ENCODE peak calls at places on chromosomes 5 and 9, in five cellular contexts. One of them, this sample, is unnamed.
A peak's percentile ranks its signal among the peaks of the same experiment; 100 is the strongest.

GRCh38 chr5:95285406-95285761 is 490 bp upstream of the MCTP1 start:
- DNase-seq in HepG2: no peak
- DNase-seq in K562: no peak
- DNase-seq in GM12878: no peak
- DNase-seq in H1: no peak
- DNase-seq in this sample: peak; percentile 45

GRCh38 chr5:159928122-159928960 is 12.1 kb downstream of the ADRA1B start:
- DNase-seq in H1: no peak
- DNase-seq in HepG2: no peak
- DNase-seq in K562: no peak
- DNase-seq in GM12878: no peak
- DNase-seq in this sample: peak; percentile 17

GRCh38 chr9:86660146-86660545 is 287.2 kb downstream of the GAS1 start:
- DNase-seq in GM12878: no peak
- DNase-seq in K562: no peak
- DNase-seq in HepG2: no peak
- DNase-seq in H1: no peak
- DNase-seq in this sample: no peak

GRCh38 chr5:127804886-127805426 is 101.8 kb downstream of the CCDC192 start:
- DNase-seq in HepG2: no peak
- DNase-seq in H1: no peak
- DNase-seq in GM12878: no peak
- DNase-seq in K562: no peak
- DNase-seq in this sample: no peak

GRCh38 chr5:95384485-95385213 is 6.5 kb upstream of the FAM81B start:
- DNase-seq in H1: no peak
- DNase-seq in K562: no peak
- DNase-seq in HepG2: no peak
- DNase-seq in GM12878: no peak
- DNase-seq in this sample: no peak

GRCh38 chr5:126492939-126493338 is 69.7 kb downstream of the GRAMD2B start:
- DNase-seq in H1: no peak
- DNase-seq in K562: no peak
- DNase-seq in GM12878: no peak
- DNase-seq in HepG2: peak; percentile 35
- DNase-seq in this sample: peak; percentile 47

GRCh38 chr5:171115519-171115918 is 193.5 kb upstream of the TLX3 start:
- DNase-seq in HepG2: no peak
- DNase-seq in GM12878: no peak
- DNase-seq in H1: no peak
- DNase-seq in K562: no peak
- DNase-seq in this sample: no peak

GRCh38 chr5:139308797-139309196 is 15.3 kb downstream of the MATR3 start:
- DNase-seq in H1: no peak
- DNase-seq in GM12878: no peak
- DNase-seq in K562: no peak
- DNase-seq in HepG2: no peak
- DNase-seq in this sample: no peak

GRCh38 chr5:68171101-68171558 is 44.4 kb upstream of the PIK3R1 start:
- DNase-seq in GM12878: no peak
- DNase-seq in HepG2: no peak
- DNase-seq in K562: no peak
- DNase-seq in H1: no peak
- DNase-seq in this sample: no peak

GRCh38 chr5:177605078-177605477 is 5.1 kb downstream of the B4GALT7 start:
- DNase-seq in GM12878: no peak
- DNase-seq in HepG2: no peak
- DNase-seq in H1: no peak
- DNase-seq in K562: no peak
- DNase-seq in this sample: no peak

GRCh38 chr5:177602458-177602830 is 2.5 kb downstream of the B4GALT7 start:
- DNase-seq in HepG2: no peak
- DNase-seq in K562: no peak
- DNase-seq in GM12878: no peak
- DNase-seq in H1: no peak
- DNase-seq in this sample: no peak

GRCh38 chr5:177604656-177605055 is 4.7 kb downstream of the B4GALT7 start:
- DNase-seq in H1: no peak
- DNase-seq in HepG2: no peak
- DNase-seq in K562: no peak
- DNase-seq in GM12878: no peak
- DNase-seq in this sample: no peak

GRCh38 chr5:177604116-177604521 is 4.2 kb downstream of the B4GALT7 start:
- DNase-seq in K562: no peak
- DNase-seq in H1: no peak
- DNase-seq in HepG2: no peak
- DNase-seq in GM12878: no peak
- DNase-seq in this sample: no peak

DNA sequence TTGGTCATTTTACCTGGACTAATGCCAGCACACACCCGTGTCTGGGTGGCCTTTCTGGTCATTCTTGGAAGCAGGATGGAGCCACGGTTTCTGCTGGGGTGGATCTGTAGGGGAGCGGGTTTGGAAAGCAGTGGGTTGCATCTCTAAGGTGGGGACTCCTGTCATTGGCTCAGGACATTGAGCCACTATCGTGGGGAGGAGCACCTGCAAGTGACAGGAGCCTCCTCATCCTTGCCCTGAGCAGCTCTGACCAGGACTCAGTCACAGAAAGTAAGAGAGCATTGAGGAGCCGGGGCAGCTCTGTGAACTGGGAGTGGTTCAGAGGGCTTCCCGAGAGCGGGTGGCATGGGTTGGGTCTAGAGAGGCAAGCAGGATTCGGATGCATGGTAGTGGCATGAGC is 3.7 kb downstream of the B4GALT7 start:
- DNase-seq in K562: no peak
- DNase-seq in H1: no peak
- DNase-seq in GM12878: no peak
- DNase-seq in HepG2: no peak
- DNase-seq in this sample: no peak
- TF ChIP-seq CREB1 in K562: no peak
- TF ChIP-seq CREB1 in H1: no peak
- TF ChIP-seq CREB1 in GM12878: no peak
- TF ChIP-seq CREB1 in HepG2: no peak
- TF ChIP-seq CREB1 in this sample: no peak

GRCh38 chr9:91502913-91503649 is 79.4 kb upstream of the NFIL3 start:
- DNase-seq in K562: no peak
- DNase-seq in GM12878: no peak
- DNase-seq in HepG2: no peak
- DNase-seq in H1: no peak
- DNase-seq in this sample: no peak

GRCh38 chr9:91500509-91501011 is 76.9 kb upstream of the NFIL3 start:
- DNase-seq in K562: peak; percentile 44
- DNase-seq in HepG2: no peak
- DNase-seq in GM12878: no peak
- DNase-seq in H1: no peak
- DNase-seq in this sample: no peak

GRCh38 chr9:91502475-91502874 is 78.8 kb upstream of the NFIL3 start:
- DNase-seq in K562: no peak
- DNase-seq in GM12878: no peak
- DNase-seq in H1: no peak
- DNase-seq in HepG2: no peak
- DNase-seq in this sample: no peak

DNA sequence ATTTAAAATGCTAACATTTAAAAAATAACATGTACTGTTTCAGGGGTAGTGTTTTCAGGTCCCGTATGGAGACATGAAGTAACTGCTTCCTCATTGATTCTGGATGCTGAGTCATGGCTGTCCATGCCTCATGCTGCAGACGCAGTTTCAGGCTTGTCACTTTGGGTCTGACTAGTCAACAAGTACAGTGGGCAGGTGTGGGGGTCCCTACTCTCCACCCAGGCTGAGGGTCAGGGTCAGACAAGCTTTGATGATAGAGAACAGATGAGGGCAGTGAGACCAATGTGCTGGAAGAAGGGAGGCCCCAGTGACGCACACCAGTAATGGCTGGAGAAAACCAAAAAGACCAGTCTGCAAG is 80.0 kb upstream of the NFIL3 start:
- DNase-seq in H1: no peak
- DNase-seq in K562: no peak
- DNase-seq in GM12878: no peak
- DNase-seq in HepG2: no peak
- DNase-seq in this sample: no peak
- H3K27ac ChIP-seq in H1: no peak overlapping the region
- H3K27ac ChIP-seq in K562: no peak overlapping the region
- H3K27ac ChIP-seq in GM12878: no peak overlapping the region
- H3K27ac ChIP-seq in HepG2: no peak overlapping the region
- H3K27ac ChIP-seq in this sample: no peak overlapping the region

GRCh38 chr5:169142264-169142970 is 158.5 kb downstream of the SLIT3 start:
- DNase-seq in GM12878: no peak
- DNase-seq in K562: no peak
- DNase-seq in HepG2: no peak
- DNase-seq in H1: no peak
- DNase-seq in this sample: no peak

GRCh38 chr5:169139381-169140125 is 161.4 kb downstream of the SLIT3 start:
- DNase-seq in GM12878: no peak
- DNase-seq in HepG2: no peak
- DNase-seq in H1: no peak
- DNase-seq in K562: no peak
- DNase-seq in this sample: no peak
- TF ChIP-seq CREB1 in GM12878: no peak
- TF ChIP-seq CREB1 in HepG2: no peak
- TF ChIP-seq CREB1 in H1: no peak
- TF ChIP-seq CREB1 in K562: no peak
- TF ChIP-seq CREB1 in this sample: no peak

DNA sequence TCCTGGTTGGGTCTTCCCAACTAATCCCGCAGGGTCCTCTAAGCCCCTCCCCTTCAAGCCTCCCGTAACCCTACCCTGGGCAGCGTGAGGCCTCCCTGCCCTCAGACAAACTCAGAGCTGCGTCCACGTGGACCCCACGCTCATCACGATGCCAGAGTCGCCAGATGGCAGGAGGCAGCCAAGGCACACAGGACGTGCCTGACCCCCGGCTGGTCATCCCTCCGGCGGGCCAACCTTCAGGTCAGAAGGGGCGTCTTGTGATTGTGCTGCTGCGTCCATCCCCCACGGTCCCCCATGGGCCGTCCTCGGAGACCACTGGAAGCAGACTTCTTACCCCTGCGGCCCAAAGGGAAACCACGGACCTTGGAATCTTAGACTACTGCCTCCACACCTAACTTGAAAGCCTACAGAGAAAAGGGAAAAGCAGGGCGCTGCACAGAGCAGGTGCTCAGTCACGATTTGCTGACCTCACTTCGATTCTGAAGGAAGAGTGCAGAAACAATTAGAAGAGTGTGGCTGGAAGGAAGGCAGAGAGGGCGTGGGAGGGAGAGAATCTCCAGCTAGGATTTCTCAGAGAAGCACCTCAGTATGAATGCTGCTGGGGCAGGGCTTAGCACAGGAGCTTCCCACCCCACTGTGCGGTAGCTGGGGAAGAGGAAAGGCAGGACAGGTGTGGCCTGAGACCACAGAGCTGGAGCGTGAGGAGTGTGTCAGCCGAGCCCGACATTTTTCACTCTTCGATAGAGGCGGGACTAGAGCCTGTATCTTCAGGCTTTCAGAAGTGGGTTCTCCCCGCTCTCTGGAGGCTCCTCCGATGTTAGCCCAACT is 174.8 kb downstream of the ERCC6L2 start:
- DNase-seq in GM12878: no peak
- DNase-seq in HepG2: no peak
- DNase-seq in H1: no peak
- DNase-seq in K562: no peak
- DNase-seq in this sample: no peak
- H3K27ac ChIP-seq in GM12878: no peak overlapping the region
- H3K27ac ChIP-seq in HepG2: no peak overlapping the region
- H3K27ac ChIP-seq in H1: no peak overlapping the region
- H3K27ac ChIP-seq in K562: no peak overlapping the region
- H3K27ac ChIP-seq in this sample: no peak overlapping the region

GRCh38 chr5:45793638-45794532 is 97.7 kb upstream of the HCN1 start:
- DNase-seq in K562: no peak
- DNase-seq in GM12878: peak; percentile 88
- DNase-seq in HepG2: no peak
- DNase-seq in H1: no peak
- DNase-seq in this sample: no peak
- TF ChIP-seq CREB1 in K562: no peak
- TF ChIP-seq CREB1 in GM12878: no peak
- TF ChIP-seq CREB1 in HepG2: no peak
- TF ChIP-seq CREB1 in H1: no peak
- TF ChIP-seq CREB1 in this sample: no peak

GRCh38 chr9:33129251-33129885 is 37.8 kb downstream of the B4GALT1 start:
- DNase-seq in K562: no peak
- DNase-seq in H1: no peak
- DNase-seq in GM12878: no peak
- DNase-seq in HepG2: no peak
- DNase-seq in this sample: no peak

GRCh38 chr9:33129886-33130284 is 37.3 kb downstream of the B4GALT1 start:
- DNase-seq in GM12878: no peak
- DNase-seq in HepG2: no peak
- DNase-seq in H1: no peak
- DNase-seq in K562: no peak
- DNase-seq in this sample: no peak

GRCh38 chr9:33130961-33131360 is 36.2 kb downstream of the B4GALT1 start:
- DNase-seq in K562: no peak
- DNase-seq in H1: no peak
- DNase-seq in GM12878: no peak
- DNase-seq in HepG2: no peak
- DNase-seq in this sample: no peak

GRCh38 chr9:33131505-33132248 is 35.5 kb downstream of the B4GALT1 start:
- DNase-seq in K562: no peak
- DNase-seq in H1: no peak
- DNase-seq in GM12878: no peak
- DNase-seq in HepG2: peak; percentile 34
- DNase-seq in this sample: no peak

DNA sequence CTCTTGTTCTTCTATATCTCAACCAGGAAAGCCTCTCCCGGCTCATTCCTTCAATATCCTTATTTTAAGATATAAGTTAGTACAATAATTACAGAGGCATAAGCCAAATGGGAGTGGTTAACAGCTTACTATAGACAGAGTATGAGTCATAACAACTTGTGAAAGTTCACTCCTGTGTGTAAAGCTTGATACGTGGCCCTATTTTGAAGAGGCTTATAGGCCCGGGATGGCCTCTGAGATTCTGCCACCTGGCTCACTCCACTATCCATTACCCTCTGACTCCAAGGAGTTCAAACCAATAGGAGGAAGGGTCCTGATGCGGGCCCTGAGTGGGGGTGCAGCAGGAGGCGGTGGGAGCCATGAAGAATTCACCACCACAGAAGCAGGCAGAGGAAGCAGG is 36.6 kb downstream of the B4GALT1 start:
- DNase-seq in H1: no peak
- DNase-seq in HepG2: no peak
- DNase-seq in K562: no peak
- DNase-seq in GM12878: no peak
- DNase-seq in this sample: no peak
- H3K27ac ChIP-seq in H1: no peak overlapping the region
- H3K27ac ChIP-seq in HepG2: no peak overlapping the region
- H3K27ac ChIP-seq in K562: no peak overlapping the region
- H3K27ac ChIP-seq in GM12878: peak overlapping the region; percentile 75
- H3K27ac ChIP-seq in this sample: no peak overlapping the region

GRCh38 chr9:26789959-26790358 is 102.6 kb downstream of the CAAP1 start:
- DNase-seq in GM12878: no peak
- DNase-seq in K562: no peak
- DNase-seq in HepG2: no peak
- DNase-seq in H1: no peak
- DNase-seq in this sample: no peak
- TF ChIP-seq CREB1 in GM12878: no peak
- TF ChIP-seq CREB1 in K562: no peak
- TF ChIP-seq CREB1 in HepG2: no peak
- TF ChIP-seq CREB1 in H1: no peak
- TF ChIP-seq CREB1 in this sample: no peak